ENCODE peak calls at places on chromosome X, in seven cellular contexts. P is AG09319; F is HuH-7.5; C is C1 segment of cervical spinal cord; A is stimulated activated CD4-positive, alpha-beta T cell treated with anti-CD3 and anti-CD28 coated beads, TNF-alpha, amount 100 ng/mL, for 4 hours; G is glomerular endothelial cell; M is MCF 10A. Z is an unnamed sample.

GRCh38 chrX:33434256-33435092 is 223.1 kb upstream of the DMD start:
- DNase-seq in P (peak), F (no peak), C (peak), A (no peak), G (peak), M (peak), Z (peak)

GRCh38 chrX:46407036-46407752 is 138.0 kb downstream of the ZNF674 start:
- DNase-seq in P (no peak), F (no peak), C (no peak), A (no peak), G (no peak), M (no peak), Z (no peak)

GRCh38 chrX:24204331-24204730 is 54.8 kb downstream of the ZFX start:
- DNase-seq in P (no peak), F (no peak), C (no peak), A (no peak), G (no peak), M (peak), Z (no peak)

GRCh38 chrX:118655561-118656246 is 71.7 kb upstream of the IL13RA1 start:
- DNase-seq in P (peak), F (no peak), C (no peak), A (no peak), G (no peak), M (peak), Z (no peak)

GRCh38 chrX:16466640-16467432 is 183.1 kb upstream of the S100G start:
- DNase-seq in P (no peak), F (no peak), C (no peak), A (no peak), G (no peak), M (peak), Z (no peak)

GRCh38 chrX:56068274-56068758 is 163.8 kb upstream of the KLF8 start:
- DNase-seq in P (no peak), F (no peak), C (no peak), A (no peak), G (no peak), M (no peak), Z (no peak)

GRCh38 chrX:116873678-116874077 is 410.9 kb upstream of the CT83 start:
- DNase-seq in P (peak), F (no peak), C (no peak), A (no peak), G (no peak), M (peak), Z (no peak)

GRCh38 chrX:68114573-68115199 is 318.6 kb downstream of the OPHN1 start:
- DNase-seq in P (no peak), F (no peak), C (no peak), A (no peak), G (no peak), M (peak), Z (no peak)

GRCh38 chrX:100316987-100317386 is 93.1 kb downstream of the PCDH19 start:
- DNase-seq in P (peak), F (no peak), C (no peak), A (no peak), G (no peak), M (peak), Z (no peak)

GRCh38 chrX:12065251-12065650 is 73.0 kb upstream of the FRMPD4 start:
- DNase-seq in P (no peak), F (no peak), C (no peak), A (no peak), G (no peak), M (peak), Z (peak)

GRCh38 chrX:10974920-10975319 is 136.2 kb upstream of the HCCS start:
- DNase-seq in P (no peak), F (no peak), C (no peak), A (no peak), G (no peak), M (no peak), Z (no peak)

GRCh38 chrX:152637649-152638442 is at the start of gene GABRQ:
- DNase-seq in P (no peak), F (no peak), C (no peak), A (no peak), G (no peak), M (peak), Z (peak)

GRCh38 chrX:138748480-138748879 is 37.0 kb upstream of the FGF13 start:
- DNase-seq in P (no peak), F (no peak), C (no peak), A (no peak), G (peak), M (peak), Z (peak)

GRCh38 chrX:47380268-47380667 is 9.9 kb downstream of the ZNF157 start:
- DNase-seq in P (no peak), F (no peak), C (no peak), A (peak), G (no peak), M (no peak), Z (no peak)

GRCh38 chrX:85836868-85837267 is 210.5 kb downstream of the CHM start:
- DNase-seq in P (peak), F (no peak), C (no peak), A (no peak), G (no peak), M (peak), Z (no peak)

GRCh38 chrX:47247206-47247998 is 14.6 kb downstream of the USP11 start:
- DNase-seq in P (no peak), F (no peak), C (no peak), A (no peak), G (no peak), M (no peak), Z (no peak)

GRCh38 chrX:123340691-123341090 is 156.6 kb downstream of the GRIA3 start:
- DNase-seq in P (peak), F (peak), C (no peak), A (no peak), G (no peak), M (peak), Z (peak)

GRCh38 chrX:6021316-6022091 is 207.2 kb downstream of the NLGN4X start:
- DNase-seq in P (no peak), F (no peak), C (no peak), A (no peak), G (no peak), M (peak), Z (no peak)

GRCh38 chrX:97397371-97397770 is 513.7 kb downstream of the RPA4 start:
- DNase-seq in P (no peak), F (no peak), C (no peak), A (no peak), G (no peak), M (peak), Z (no peak)

GRCh38 chrX:135112096-135112729 is 8.1 kb downstream of the ETDB start:
- DNase-seq in P (no peak), F (no peak), C (no peak), A (no peak), G (no peak), M (peak), Z (peak)

GRCh38 chrX:154029439-154029838 is 9.7 kb upstream of the IRAK1 start:
- DNase-seq in P (no peak), F (no peak), C (no peak), A (no peak), G (no peak), M (no peak), Z (no peak)

GRCh38 chrX:101252634-101253033 is 33.0 kb downstream of the DRP2 start:
- DNase-seq in P (no peak), F (no peak), C (no peak), A (no peak), G (no peak), M (no peak), Z (no peak)

GRCh38 chrX:18047440-18047940 is 173.2 kb downstream of the BEND2 start:
- DNase-seq in P (no peak), F (no peak), C (no peak), A (no peak), G (no peak), M (no peak), Z (no peak)

GRCh38 chrX:112513154-112513553 is 166.6 kb downstream of the LHFPL1 start:
- DNase-seq in P (peak), F (no peak), C (no peak), A (no peak), G (no peak), M (peak), Z (no peak)

GRCh38 chrX:49308604-49309269 is 5.3 kb downstream of the GAGE10 start:
- DNase-seq in P (no peak), F (no peak), C (no peak), A (no peak), G (no peak), M (no peak), Z (no peak)

GRCh38 chrX:119690921-119691716 is 1.8 kb downstream of the SEPTIN6 start:
- DNase-seq in P (no peak), F (no peak), C (no peak), A (no peak), G (no peak), M (peak), Z (no peak)

GRCh38 chrX:55026143-55026542 is 4.6 kb downstream of the ALAS2 start:
- DNase-seq in P (no peak), F (no peak), C (no peak), A (no peak), G (no peak), M (no peak), Z (no peak)

GRCh38 chrX:94936722-94937121 is 1262.7 kb downstream of the FAM133A start:
- DNase-seq in P (no peak), F (no peak), C (no peak), A (no peak), G (no peak), M (no peak), Z (no peak)

GRCh38 chrX:133985164-133986007 is at the start of gene GPC3:
- DNase-seq in P (no peak), F (peak), C (no peak), A (peak), G (no peak), M (no peak), Z (peak)

GRCh38 chrX:72381439-72382198 is 75.9 kb upstream of the CITED1 start:
- DNase-seq in P (no peak), F (no peak), C (no peak), A (no peak), G (peak), M (no peak), Z (no peak)

GRCh38 chrX:113512700-113513395 is 672.2 kb upstream of the AMOT start:
- DNase-seq in P (peak), F (no peak), C (no peak), A (no peak), G (no peak), M (peak), Z (peak)

GRCh38 chrX:110852180-110852579 is 56.6 kb upstream of the CHRDL1 start:
- DNase-seq in P (no peak), F (no peak), C (no peak), A (no peak), G (peak), M (peak), Z (peak)

GRCh38 chrX:54710920-54711319 is 87.1 kb downstream of the ITIH6 start:
- DNase-seq in P (no peak), F (no peak), C (no peak), A (no peak), G (no peak), M (no peak), Z (no peak)

GRCh38 chrX:134692990-134693389 is 34.7 kb upstream of the PLAC1 start:
- DNase-seq in P (no peak), F (no peak), C (no peak), A (no peak), G (no peak), M (no peak), Z (peak)

Z was measured in A549.